ENCODE peak calls at places on chromosomes 11 and 22, in nine cellular contexts. L is OCI-LY7, U is heart left ventricle, I is A549, Q is adrenal gland, X is upper lobe of right lung, P is tibial artery, W is lower lobe of right lung, S is sigmoid colon. K is an unnamed sample. For H3K4me1, the result is how much of the 10 kb centered on the place peaks cover.

GRCh38 chr11:11992257-11992690 is 16.2 kb downstream of the DKK3 start:
- DNase-seq in X (peak), W (no peak), L (no peak), S (no peak), Q (no peak), U (no peak), P (no peak), I (peak), K (no peak)

GRCh38 chr22:26942301-26942927 is 285.0 kb downstream of the MIAT start:
- DNase-seq in S (no peak), U (no peak), I (no peak), W (no peak), L (no peak), P (no peak), X (no peak), Q (no peak), K (no peak)

GRCh38 chr11:6523253-6523652 is 26.2 kb downstream of the DNHD1 start:
- DNase-seq in L (no peak), W (no peak), X (no peak), S (no peak), I (peak), U (no peak), P (no peak), Q (no peak), K (no peak)

GRCh38 chr11:110093407-110094297 is 460 bp downstream of the ZC3H12C start:
- DNase-seq in P (peak), Q (peak), S (peak), W (peak), I (peak), U (peak), X (peak), L (no peak), K (peak)

GRCh38 chr22:46738642-46738960 is 549 bp upstream of the CERK start:
- DNase-seq in L (no peak), U (no peak), P (no peak), X (no peak), I (no peak), W (no peak), S (no peak), Q (no peak), K (no peak)

GRCh38 chr11:108571001-108571400 is 22.6 kb downstream of the EXPH5 start:
- DNase-seq in I (no peak), L (no peak), W (no peak), S (no peak), Q (no peak), U (no peak), X (no peak), P (no peak), K (no peak)

GRCh38 chr11:37811349-37811748 is 1213.3 kb upstream of the RAG2 start:
- DNase-seq in W (no peak), U (peak), L (no peak), I (no peak), Q (no peak), S (peak), X (peak), P (no peak), K (no peak)

GRCh38 chr11:73916435-73916834 is 34.4 kb upstream of the DNAJB13 start:
- DNase-seq in X (no peak), I (no peak), S (no peak), P (no peak), L (no peak), W (no peak), Q (no peak), U (no peak), K (no peak)

GRCh38 chr22:42880815-42881214 is 23.7 kb upstream of the ARFGAP3 start:
- DNase-seq in Q (no peak), U (no peak), L (no peak), X (no peak), I (no peak), P (no peak), W (no peak), S (no peak), K (no peak)

GRCh38 chr11:953513-953912 is 27.8 kb downstream of the AP2A2 start:
- DNase-seq in U (peak), P (no peak), W (no peak), L (no peak), X (no peak), Q (no peak), I (no peak), S (no peak), K (no peak)

GRCh38 chr22:35923026-35923425 is 105.6 kb downstream of the RBFOX2 start:
- DNase-seq in S (no peak), P (no peak), W (no peak), L (no peak), Q (no peak), I (no peak), U (no peak), X (no peak), K (no peak)

GRCh38 chr22:30356392-30357230 is at the start of the genes CCDC157 and SF3A1:
- DNase-seq in S (peak), W (peak), P (peak), X (peak), I (peak), L (peak), Q (peak), U (peak), K (peak)

GRCh38 chr22:43534916-43535315 is 123.1 kb downstream of the MPPED1 start:
- DNase-seq in I (no peak), L (no peak), Q (no peak), U (no peak), S (no peak), P (no peak), W (no peak), X (peak), K (no peak)

GRCh38 chr11:133821776-133822175 is 23.5 kb downstream of the SPATA19 start:
- DNase-seq in W (no peak), U (no peak), L (peak), I (peak), S (no peak), X (no peak), Q (peak), P (no peak), K (peak)

GRCh38 chr11:117829369-117829725 is 4.8 kb upstream of the FXYD2 start:
- DNase-seq in Q (no peak), I (no peak), U (no peak), L (no peak), X (peak), S (peak), W (no peak), P (no peak), K (no peak)

GRCh38 chr11:47308050-47308823 is 38.3 kb downstream of the MADD start:
- DNase-seq in X (no peak), Q (no peak), L (no peak), W (no peak), I (no peak), P (no peak), S (no peak), U (no peak), K (no peak)

GRCh38 chr11:108302121-108302785 is 79.4 kb downstream of the ATM start:
- DNase-seq in L (no peak), U (no peak), Q (no peak), W (no peak), S (no peak), P (no peak), X (no peak), I (no peak), K (no peak)

GRCh38 chr11:44623716-44624491 is 58.4 kb downstream of the CD82 start:
- DNase-seq in L (no peak), X (peak), Q (no peak), I (no peak), P (no peak), S (peak), W (no peak), U (no peak), K (no peak)

GRCh38 chr22:19943665-19944026 is 2.0 kb upstream of the TXNRD2 start:
- DNase-seq in I (peak), U (no peak), X (peak), Q (peak), P (no peak), L (peak), W (peak), S (peak), K (no peak)
- TF ChIP-seq CTCF in I (no peak), U (no peak), X (peak), Q (no peak), P (no peak), L (no peak), W (no peak), S (no peak), K (no peak)

GRCh38 chr22:33272180-33272579 is 214.0 kb upstream of the SYN3 start:
- DNase-seq in W (no peak), P (no peak), Q (no peak), L (no peak), I (peak), S (no peak), X (no peak), U (no peak), K (no peak)
- H3K4me1 ChIP-seq in W (under half), P (under half), Q (under half), L (half or more), I (under half), S (under half), X (under half), U (under half), K (under half)

GRCh38 chr11:3154001-3154599 is 11.0 kb downstream of the OSBPL5 start:
- DNase-seq in X (peak), I (no peak), U (peak), W (no peak), P (no peak), L (no peak), S (no peak), Q (no peak), K (peak)
- H3K27ac ChIP-seq in X (peak), I (no peak), U (no peak), W (no peak), P (peak), L (no peak), S (peak), Q (peak), K (peak)

GRCh38 chr11:85809881-85810280 is 1.1 kb downstream of the SYTL2 start:
- DNase-seq in S (no peak), W (no peak), L (peak), I (peak), Q (peak), P (no peak), U (peak), X (no peak), K (no peak)
- TF ChIP-seq CTCF in S (no peak), W (no peak), L (peak), I (peak), Q (no peak), P (no peak), U (no peak), X (peak), K (no peak)

DNA sequence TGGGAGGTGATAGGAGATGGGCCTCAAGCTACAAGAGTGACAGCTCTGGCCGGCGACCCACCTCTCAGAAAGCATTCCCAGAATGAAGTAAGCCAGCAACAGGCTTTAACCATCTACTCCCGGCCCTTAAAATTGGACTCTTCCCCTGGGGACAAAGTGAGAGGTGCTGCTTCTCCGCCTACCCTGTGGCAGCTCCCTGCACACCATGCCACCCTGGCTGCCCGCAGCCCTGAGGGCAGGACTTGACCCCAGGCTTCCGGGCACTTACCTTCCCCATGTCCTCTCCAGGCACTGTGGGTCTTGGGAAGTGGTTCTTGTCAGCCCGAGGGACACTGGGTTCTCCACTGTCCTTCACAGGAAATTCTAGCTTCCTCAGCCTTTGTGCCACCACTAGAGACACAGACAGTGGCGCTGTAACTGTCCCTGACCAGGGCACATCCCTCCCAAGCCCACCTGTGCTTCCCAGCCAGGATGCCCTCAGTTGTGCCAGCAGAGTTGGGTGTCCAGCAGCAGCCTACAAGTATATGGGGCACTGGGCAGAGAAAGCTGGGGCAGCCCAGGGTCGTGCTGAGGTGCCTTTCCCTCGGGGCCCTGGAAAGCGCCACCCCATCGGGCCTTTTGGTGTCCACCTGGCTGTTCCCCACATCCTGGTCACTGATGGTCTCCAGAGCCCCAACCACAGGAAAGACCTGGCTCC is 28.9 kb downstream of the PPP2R1B start:
- DNase-seq in Q (no peak), S (peak), W (no peak), L (no peak), U (no peak), X (no peak), P (no peak), I (no peak), K (no peak)
- H3K4me1 ChIP-seq in Q (under half), S (half or more), W (half or more), L (under half), U (under half), X (half or more), P (under half), I (under half), K (half or more)